ENCODE peak calls at places on chromosomes 3 and 15, in six cellular contexts. N is NB4, Q is upper lobe of right lung, C is IMR-90, X is coronary artery, G is HepG2. A is an unnamed sample.

GRCh38 chr3:110378481-110378880 is 693.1 kb upstream of the NECTIN3 start:
- DNase-seq in Q (no peak), N (no peak), X (no peak), C (peak; percentile 55), G (no peak), A (no peak)

GRCh38 chr3:47323431-47324277 is 40.9 kb downstream of the KLHL18 start:
- DNase-seq in Q (no peak), C (peak; percentile 35), X (no peak), G (no peak), N (no peak), A (peak; percentile 15)

GRCh38 chr3:57006048-57006709 is 54.3 kb upstream of the SPATA12 start:
- DNase-seq in G (no peak), C (no peak), X (no peak), N (no peak), Q (no peak), A (no peak)

GRCh38 chr3:117563063-117563462 is 853.5 kb downstream of the TUSC7 start:
- DNase-seq in X (no peak), C (peak; percentile 71), G (no peak), Q (no peak), N (no peak), A (no peak)

GRCh38 chr3:68271145-68271544 is 616.7 kb upstream of the SUCLG2 start:
- DNase-seq in X (no peak), N (no peak), G (no peak), Q (no peak), C (no peak), A (no peak)

GRCh38 chr3:51718547-51719412 is 11.9 kb downstream of the GRM2 start:
- DNase-seq in G (peak; percentile 64), C (peak; percentile 20), X (no peak), Q (peak; percentile 78), N (peak; percentile 81), A (peak; percentile 4)

GRCh38 chr3:30097022-30097650 is 509.3 kb upstream of the TGFBR2 start:
- DNase-seq in C (no peak), G (no peak), X (no peak), N (no peak), Q (no peak), A (no peak)

GRCh38 chr3:52231502-52232278 is 6.2 kb upstream of the TLR9 start:
- DNase-seq in Q (peak; percentile 91), X (peak; percentile 77), G (no peak), C (peak; percentile 33), N (peak; percentile 72), A (no peak)

GRCh38 chr15:34361278-34361677 is 5.7 kb downstream of the LPCAT4 start:
- DNase-seq in N (no peak), Q (peak; percentile 35), X (no peak), C (no peak), G (no peak), A (no peak)

GRCh38 chr15:60551147-60551780 is 72.3 kb upstream of the ICE2 start:
- DNase-seq in C (no peak), G (no peak), N (no peak), X (no peak), Q (no peak), A (no peak)

DNA sequence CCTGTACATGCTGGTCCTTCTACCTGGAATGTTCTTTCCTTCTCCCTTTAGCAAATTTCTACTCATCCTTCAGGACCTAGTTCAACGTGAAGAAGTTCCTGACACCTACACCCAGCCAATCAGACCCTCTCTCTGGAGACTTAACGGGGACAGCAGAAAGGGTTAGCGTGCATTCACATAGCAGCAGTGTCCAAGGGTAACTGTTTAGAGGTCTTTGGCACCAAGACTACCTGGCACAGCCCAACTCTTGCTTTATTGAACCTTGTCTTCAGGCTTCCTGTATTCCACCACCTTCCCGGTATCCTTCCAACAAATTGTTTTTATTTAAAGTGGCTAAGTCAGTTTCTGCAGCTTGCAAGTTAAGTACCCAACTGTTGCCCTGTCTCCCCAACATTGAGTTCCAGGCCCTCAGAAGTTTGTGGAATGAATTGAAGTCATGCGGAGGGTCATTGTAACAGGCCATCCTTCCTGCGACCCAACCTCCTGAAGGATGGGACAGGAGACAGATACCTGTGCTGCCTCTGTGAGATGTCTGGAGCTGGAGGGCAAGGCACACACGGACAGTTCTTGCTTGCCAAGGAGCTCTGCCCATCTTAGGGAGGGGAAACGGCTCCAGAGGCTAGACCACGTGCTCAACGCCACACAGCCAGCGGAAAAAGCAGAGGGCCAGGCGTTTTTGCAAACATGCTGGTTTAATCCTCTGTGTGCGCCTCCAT is 14.4 kb upstream of the WNT7A start:
- DNase-seq in C (no peak), G (no peak), N (no peak), Q (no peak), X (no peak), A (no peak)
- H3K4me3 ChIP-seq in C (no peak overlapping the region), G (no peak overlapping the region), N (no peak overlapping the region), Q (no peak overlapping the region), X (peak overlapping the region; percentile 75), A (no peak overlapping the region)

DNA sequence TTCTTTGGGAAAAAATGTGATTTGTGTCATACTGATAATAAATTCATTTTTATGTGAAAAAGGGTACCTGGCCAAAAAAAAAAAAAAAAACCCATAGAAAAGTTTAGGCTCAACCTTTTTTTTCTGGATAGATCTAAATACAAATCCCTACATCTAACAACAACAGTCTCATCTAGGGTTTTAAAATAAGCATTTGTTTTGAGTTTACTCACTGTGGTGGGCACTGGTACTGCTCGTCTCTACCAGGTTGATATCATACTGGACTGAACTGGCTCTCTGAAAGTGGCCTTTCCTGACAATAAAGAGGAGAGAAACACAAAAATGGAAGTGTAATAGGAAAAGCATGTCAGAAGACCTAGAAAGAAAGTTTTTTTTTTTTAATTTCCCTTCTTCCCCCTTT is 52.0 kb downstream of the FBXO22 start:
- DNase-seq in Q (no peak), X (no peak), G (no peak), C (no peak), N (no peak), A (no peak)
- TF ChIP-seq CTCF in Q (no peak), X (no peak), G (no peak), C (no peak), N (no peak), A (no peak)

GRCh38 chr15:36897834-36898233 is 202.5 kb downstream of the MEIS2 start:
- DNase-seq in Q (no peak), N (no peak), G (no peak), C (no peak), X (no peak), A (no peak)
- H3K4me3 ChIP-seq in Q (no peak overlapping the region), N (no peak overlapping the region), G (no peak overlapping the region), C (no peak overlapping the region), X (no peak overlapping the region), A (no peak overlapping the region)

DNA sequence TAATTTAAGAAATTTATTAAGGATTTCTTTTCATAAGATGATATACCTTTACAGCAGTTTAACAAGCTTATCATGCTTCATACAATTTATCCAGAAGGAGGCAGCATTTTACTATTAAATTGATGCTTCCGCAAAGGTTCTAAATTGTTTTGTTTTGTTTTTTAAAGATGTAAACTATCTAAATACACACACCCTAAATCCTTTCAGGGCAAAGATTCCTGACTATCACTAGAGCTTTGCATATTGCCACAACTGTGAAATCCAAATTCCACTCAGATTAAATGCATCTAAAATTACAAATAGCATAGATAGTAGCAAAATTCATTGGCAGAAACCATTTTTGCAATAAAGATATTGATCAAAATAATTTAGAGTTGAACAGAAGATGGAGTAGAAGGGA is 44.5 kb upstream of the CCNL1 start:
- DNase-seq in Q (no peak), C (peak; percentile 67), G (no peak), N (peak; percentile 36), X (no peak), A (peak; percentile 60)
- TF ChIP-seq CTCF in Q (peak; percentile 57), C (peak; percentile 77), G (peak; percentile 16), N (no peak), X (no peak), A (peak; percentile 42)

DNA sequence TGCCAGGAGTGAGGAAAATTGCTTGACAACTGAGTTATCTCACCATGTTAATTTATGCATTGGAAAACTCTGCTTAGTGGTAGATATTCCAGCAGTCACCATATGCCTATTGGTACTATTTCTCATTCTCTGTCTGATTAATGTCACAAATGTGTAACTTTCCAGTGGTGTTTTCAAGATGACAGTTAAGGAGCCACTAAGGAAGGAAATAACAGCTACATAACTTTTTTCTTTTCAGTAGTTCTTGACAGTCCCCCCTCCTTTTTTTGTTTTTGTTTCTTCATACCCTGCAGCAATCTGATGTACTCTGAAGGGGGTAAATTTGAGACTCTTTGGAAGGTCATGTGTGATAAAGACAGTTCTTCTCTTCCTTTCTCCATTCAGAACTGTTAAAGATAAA is 13.1 kb downstream of the RASA2 start:
- DNase-seq in C (no peak), X (no peak), G (no peak), Q (no peak), N (no peak), A (no peak)
- H3K4me3 ChIP-seq in C (no peak overlapping the region), X (no peak overlapping the region), G (no peak overlapping the region), Q (no peak overlapping the region), N (no peak overlapping the region), A (no peak overlapping the region)

GRCh38 chr3:54888873-54889272 is 39.0 kb downstream of the LRTM1 start:
- DNase-seq in Q (no peak), X (no peak), G (no peak), C (peak; percentile 24), N (no peak), A (peak; percentile 71)

GRCh38 chr3:54892168-54892567 is 35.7 kb downstream of the LRTM1 start:
- DNase-seq in C (no peak), N (no peak), G (no peak), X (no peak), Q (no peak), A (no peak)

GRCh38 chr3:54888162-54888561 is 39.7 kb downstream of the LRTM1 start:
- DNase-seq in G (no peak), Q (no peak), X (no peak), C (no peak), N (no peak), A (no peak)

GRCh38 chr3:54889731-54890130 is 38.1 kb downstream of the LRTM1 start:
- DNase-seq in X (no peak), Q (no peak), N (no peak), G (no peak), C (no peak), A (no peak)

GRCh38 chr3:54891540-54891897 is 36.3 kb downstream of the LRTM1 start:
- DNase-seq in N (peak; percentile 69), C (peak; percentile 97), Q (peak; percentile 82), X (peak; percentile 76), G (peak; percentile 42), A (peak; percentile 99)
- TF ChIP-seq CTCF in N (peak; percentile 23), C (peak; percentile 60), Q (peak; percentile 45), X (no peak), G (peak; percentile 27), A (peak; percentile 67)

GRCh38 chr3:122057676-122058075 is 2.5 kb downstream of the CD86 start:
- DNase-seq in C (no peak), X (no peak), N (no peak), G (no peak), Q (no peak), A (no peak)
- H3K4me3 ChIP-seq in C (no peak overlapping the region), X (no peak overlapping the region), N (no peak overlapping the region), G (no peak overlapping the region), Q (no peak overlapping the region), A (no peak overlapping the region)

A was measured in astrocyte of the spinal cord.